ENCODE peak calls at places on chromosome 1, in six cellular contexts. P is pancreas, E is tibial artery, T is body of pancreas, Q is kidney, O is BE2C. C is an unnamed sample.

GRCh38 chr1:151005729-151006330 is 872 bp downstream of the MINDY1 start:
- DNase-seq in P (no peak), Q (no peak), O (no peak), E (no peak), T (no peak), C (no peak)

GRCh38 chr1:90835172-90835660 is 118.1 kb upstream of the BARHL2 start:
- DNase-seq in E (no peak), Q (peak; percentile 71), P (no peak), T (no peak), O (no peak), C (no peak)

GRCh38 chr1:49104575-49104974 is 327.9 kb upstream of the BEND5 start:
- DNase-seq in E (no peak), P (no peak), O (no peak), Q (no peak), T (no peak), C (no peak)

GRCh38 chr1:60280256-60280655 is 206.7 kb upstream of the C1orf87 start:
- DNase-seq in E (no peak), P (peak; percentile 14), O (peak; percentile 74), Q (peak; percentile 32), T (peak; percentile 14), C (no peak)

GRCh38 chr1:205665216-205665757 is 15.0 kb downstream of the SLC45A3 start:
- DNase-seq in E (no peak), Q (no peak), O (no peak), T (no peak), P (no peak), C (no peak)

GRCh38 chr1:185480545-185480944 is 163.5 kb upstream of the IVNS1ABP start:
- DNase-seq in P (no peak), T (no peak), Q (no peak), O (no peak), E (no peak), C (no peak)

GRCh38 chr1:232635279-232635678 is 5.3 kb upstream of the SIPA1L2 start:
- DNase-seq in P (no peak), O (no peak), E (no peak), T (no peak), Q (no peak), C (no peak)

GRCh38 chr1:25107643-25108010 is 124.7 kb downstream of the SYF2 start:
- DNase-seq in E (no peak), P (no peak), Q (no peak), O (no peak), T (no peak), C (no peak)

GRCh38 chr1:73604739-73605138 is 593.2 kb downstream of the LRRIQ3 start:
- DNase-seq in E (no peak), T (no peak), P (no peak), O (no peak), Q (no peak), C (no peak)

GRCh38 chr1:19034721-19035120 is 78.2 kb upstream of the IFFO2 start:
- DNase-seq in E (peak; percentile 51), T (no peak), O (no peak), Q (peak; percentile 59), P (no peak), C (no peak)

GRCh38 chr1:197471248-197472035 is 203.4 kb downstream of the CRB1 start:
- DNase-seq in O (peak; percentile 68), T (no peak), Q (no peak), E (no peak), P (no peak), C (no peak)

GRCh38 chr1:216310776-216311175 is 112.5 kb downstream of the USH2A start:
- DNase-seq in T (peak; percentile 37), P (no peak), O (peak; percentile 75), E (no peak), Q (no peak), C (peak; percentile 12)

DNA sequence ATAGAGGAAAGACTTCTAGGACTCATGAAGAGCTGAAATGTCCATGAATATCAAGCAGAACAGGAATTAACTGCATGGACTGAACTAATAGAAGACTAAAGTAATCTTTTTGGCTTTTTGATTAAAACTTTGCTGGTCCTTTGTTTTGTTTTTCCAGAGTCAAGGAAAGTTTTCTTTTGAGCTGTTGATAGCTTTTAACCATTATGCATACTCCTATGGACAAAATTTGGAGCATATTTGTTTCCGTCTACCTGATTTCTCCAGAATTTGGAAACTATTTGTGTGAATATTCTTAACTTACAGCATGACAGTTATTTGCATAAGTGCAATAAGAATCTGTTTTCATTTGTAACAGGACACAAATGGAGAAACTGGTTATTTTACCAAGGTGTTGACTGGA is 24.5 kb upstream of the CYP4B1 start:
- DNase-seq in E (no peak), P (no peak), O (no peak), T (no peak), Q (no peak), C (no peak)
- H3K9me3 ChIP-seq in E (peaks cover 16% of the 10 kb centered on the region), P (no peaks in the 10 kb centered on the region), O (no peaks in the 10 kb centered on the region), T (no peaks in the 10 kb centered on the region), Q (peaks cover 14% of the 10 kb centered on the region), C (no peaks in the 10 kb centered on the region)

GRCh38 chr1:50425376-50426107 is 2.3 kb upstream of the DMRTA2 start:
- DNase-seq in Q (no peak), P (no peak), E (no peak), T (no peak), O (no peak), C (no peak)
- H3K4me3 ChIP-seq in Q (no peak overlapping the region), P (no peak overlapping the region), E (no peak overlapping the region), T (no peak overlapping the region), O (no peak overlapping the region), C (no peak overlapping the region)

GRCh38 chr1:11501906-11502485 is 23.0 kb downstream of the DISP3 start:
- DNase-seq in P (no peak), Q (no peak), O (no peak), E (peak; percentile 17), T (no peak), C (no peak)
- H3K9me3 ChIP-seq in P (no peaks in the 10 kb centered on the region), Q (peaks cover 22% of the 10 kb centered on the region), O (no peaks in the 10 kb centered on the region), E (peaks cover 31% of the 10 kb centered on the region), T (no peaks in the 10 kb centered on the region), C (peaks cover 14% of the 10 kb centered on the region)

DNA sequence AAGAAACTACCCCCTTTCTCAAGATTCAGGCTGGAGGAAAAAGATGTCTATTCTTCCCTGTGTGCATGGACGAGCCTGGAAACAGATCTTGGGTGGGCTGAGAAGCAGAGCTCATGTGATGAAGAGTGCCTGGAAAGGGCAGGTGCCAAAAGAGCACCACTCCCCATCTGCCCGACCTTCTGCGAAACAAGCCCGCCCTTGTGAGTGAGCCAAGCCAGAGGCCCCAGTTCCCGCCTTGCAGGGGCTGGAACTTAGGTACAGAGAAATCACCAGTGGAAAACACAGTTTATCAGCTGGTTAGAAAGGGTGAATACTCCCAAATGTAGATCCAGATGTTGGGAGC is 26.7 kb upstream of the A3GALT2 start:
- DNase-seq in E (peak; percentile 72), T (no peak), O (no peak), Q (no peak), P (no peak), C (peak; percentile 48)
- H3K4me3 ChIP-seq in E (peak overlapping the region; percentile 96), T (no peak overlapping the region), O (peak overlapping the region; percentile 73), Q (peak overlapping the region; percentile 67), P (peak overlapping the region; percentile 89), C (peak overlapping the region; percentile 79)

GRCh38 chr1:159443063-159443750 is 3.7 kb downstream of the OR10J1 start:
- DNase-seq in O (no peak), Q (no peak), T (no peak), P (no peak), E (no peak), C (no peak)
- H3K9me3 ChIP-seq in O (no peaks in the 10 kb centered on the region), Q (no peaks in the 10 kb centered on the region), T (no peaks in the 10 kb centered on the region), P (no peaks in the 10 kb centered on the region), E (no peaks in the 10 kb centered on the region), C (peaks cover 3% of the 10 kb centered on the region)

GRCh38 chr1:201884472-201884871 is 4.2 kb upstream of the SHISA4 start:
- DNase-seq in T (no peak), E (no peak), O (no peak), P (no peak), Q (no peak), C (no peak)
- H3K4me3 ChIP-seq in T (no peak overlapping the region), E (no peak overlapping the region), O (no peak overlapping the region), P (no peak overlapping the region), Q (no peak overlapping the region), C (no peak overlapping the region)

DNA sequence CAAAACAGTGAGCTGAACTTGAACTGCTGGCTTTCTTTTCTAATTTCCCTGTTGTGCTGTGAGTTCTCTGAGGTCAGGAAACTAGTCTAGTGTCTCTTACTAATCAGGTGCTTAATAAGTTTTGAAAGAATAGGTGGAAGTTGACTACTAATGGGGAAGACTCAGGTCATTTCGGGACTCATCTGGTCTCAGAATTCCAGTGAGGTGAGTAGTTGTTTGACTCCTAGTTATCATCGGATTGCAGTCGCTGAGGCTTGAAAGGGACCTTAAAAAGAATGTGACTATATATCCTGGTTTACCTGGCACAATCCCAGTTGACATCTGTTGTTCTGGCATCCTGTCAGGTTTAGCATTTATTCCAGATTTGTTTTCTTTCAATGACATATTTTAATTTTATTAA is 81.4 kb upstream of the SPAG17 start:
- DNase-seq in T (no peak), P (no peak), E (no peak), Q (no peak), O (no peak), C (no peak)
- H3K9me3 ChIP-seq in T (no peaks in the 10 kb centered on the region), P (no peaks in the 10 kb centered on the region), E (no peaks in the 10 kb centered on the region), Q (no peaks in the 10 kb centered on the region), O (no peaks in the 10 kb centered on the region), C (no peaks in the 10 kb centered on the region)